ENCODE peak calls at places on chromosomes 2 and 18, in four cellular contexts. C is IMR-90, H is GM12878, R is K562. U is an unnamed sample.

GRCh38 chr2:239431536-239431935 is 30.7 kb upstream of the HDAC4 start:
- DNase-seq in C (no peak), H (no peak), R (no peak), U (no peak)

GRCh38 chr2:130355578-130356431 is at the start of gene PTPN18:
- DNase-seq in H (no peak), R (peak; percentile 93), C (peak; percentile 85), U (peak; percentile 68)

GRCh38 chr18:34115409-34116081 is 109.2 kb downstream of the NOL4 start:
- DNase-seq in C (no peak), H (no peak), R (no peak), U (no peak)

GRCh38 chr18:45167109-45167551 is 448.1 kb upstream of the SLC14A2 start:
- DNase-seq in C (peak; percentile 44), R (no peak), H (no peak), U (no peak)

GRCh38 chr2:20829861-20830260 is 7.0 kb upstream of the LDAH start:
- DNase-seq in H (no peak), C (no peak), R (no peak), U (no peak)

GRCh38 chr18:11994346-11994707 is 13.0 kb downstream of the IMPA2 start:
- DNase-seq in H (no peak), C (peak; percentile 68), R (no peak), U (peak; percentile 62)

GRCh38 chr2:241561811-241562210 is 3.3 kb downstream of the BOK start:
- DNase-seq in C (peak; percentile 80), R (peak; percentile 32), H (no peak), U (no peak)

GRCh38 chr2:202084265-202084664 is 11.2 kb downstream of the KIAA2012 start:
- DNase-seq in H (no peak), C (peak; percentile 15), R (no peak), U (no peak)

GRCh38 chr2:197777823-197778407 is 7.2 kb downstream of the BOLL start:
- DNase-seq in C (peak; percentile 51), R (peak; percentile 42), H (peak; percentile 12), U (peak; percentile 4)

GRCh38 chr2:11583203-11583752 is 49.4 kb downstream of the GREB1 start:
- DNase-seq in C (peak; percentile 26), H (no peak), R (no peak), U (peak; percentile 51)

GRCh38 chr2:61967262-61967661 is 61.8 kb downstream of the COMMD1 start:
- DNase-seq in R (no peak), H (no peak), C (peak; percentile 47), U (no peak)

GRCh38 chr2:31258351-31258750 is 24.4 kb downstream of the EHD3 start:
- DNase-seq in R (no peak), H (peak; percentile 25), C (no peak), U (no peak)

GRCh38 chr2:79627237-79627636 is 114.4 kb downstream of the CTNNA2 start:
- DNase-seq in R (no peak), C (no peak), H (no peak), U (no peak)

GRCh38 chr2:226440119-226440917 is 359.3 kb downstream of the IRS1 start:
- DNase-seq in C (peak; percentile 66), H (no peak), R (no peak), U (no peak)

GRCh38 chr2:31378389-31378788 is 36.2 kb downstream of the XDH start:
- DNase-seq in C (no peak), H (no peak), R (no peak), U (no peak)

GRCh38 chr2:58448065-58448507 is 207.0 kb upstream of the FANCL start:
- DNase-seq in R (peak; percentile 74), H (peak; percentile 46), C (peak; percentile 62), U (peak; percentile 53)

GRCh38 chr18:79736230-79736629 is 56.6 kb downstream of the CTDP1 start:
- DNase-seq in R (no peak), C (no peak), H (no peak), U (no peak)

GRCh38 chr2:100285691-100286090 is 36.6 kb downstream of the LONRF2 start:
- DNase-seq in R (no peak), H (no peak), C (peak; percentile 83), U (peak; percentile 36)

GRCh38 chr2:98347298-98348065 is 1.2 kb downstream of the CNGA3 start:
- DNase-seq in C (no peak), R (no peak), H (no peak), U (no peak)

GRCh38 chr2:154692927-154693326 is 5.6 kb upstream of the KCNJ3 start:
- DNase-seq in H (no peak), C (no peak), R (no peak), U (no peak)

GRCh38 chr2:113324684-113325160 is 46.0 kb upstream of the PAX8 start:
- DNase-seq in H (no peak), C (peak; percentile 48), R (peak; percentile 64), U (peak; percentile 80)

GRCh38 chr18:7572837-7573236 is 5.7 kb downstream of the PTPRM start:
- DNase-seq in C (peak; percentile 34), H (peak; percentile 23), R (no peak), U (no peak)

DNA sequence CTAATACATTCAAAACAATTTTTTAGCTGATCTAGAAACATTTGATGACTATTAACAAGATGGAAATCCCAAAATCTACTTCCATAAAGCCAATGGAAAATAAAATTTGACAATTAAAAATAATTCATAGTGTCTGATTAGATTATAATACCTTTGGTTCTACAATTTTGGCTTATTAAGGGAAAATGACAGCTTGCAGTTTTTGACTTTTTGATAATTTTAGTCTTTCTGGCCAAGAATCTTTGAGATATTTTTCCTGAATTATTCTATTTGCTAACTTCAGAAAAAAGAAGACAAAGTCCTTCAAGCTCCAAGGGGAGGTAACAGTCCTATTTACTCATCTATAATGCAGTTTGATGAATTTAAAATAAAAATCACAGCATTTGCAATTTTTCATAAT is 39.6 kb downstream of the MSH6 start:
- DNase-seq in H (no peak), R (no peak), C (no peak), U (no peak)
- TF ChIP-seq RAD21 in H (no peak), R (no peak), C (no peak), U (no peak)

GRCh38 chr18:10787293-10787901 is 261.6 kb downstream of the NAPG start:
- DNase-seq in R (peak; percentile 88), C (peak; percentile 80), H (peak; percentile 77), U (peak; percentile 69)
- TF ChIP-seq ELK1 in R (no peak), C (no peak), H (no peak), U (no peak)

GRCh38 chr2:75579186-75579585 is 18.4 kb upstream of the EVA1A start:
- DNase-seq in H (no peak), R (no peak), C (no peak), U (no peak)
- TF ChIP-seq RAD21 in H (no peak), R (no peak), C (no peak), U (no peak)

GRCh38 chr2:85529809-85530208 is 9.2 kb upstream of the MAT2A start:
- DNase-seq in H (no peak), R (no peak), C (no peak), U (no peak)
- TF ChIP-seq ELK1 in H (no peak), R (no peak), C (no peak), U (no peak)

DNA sequence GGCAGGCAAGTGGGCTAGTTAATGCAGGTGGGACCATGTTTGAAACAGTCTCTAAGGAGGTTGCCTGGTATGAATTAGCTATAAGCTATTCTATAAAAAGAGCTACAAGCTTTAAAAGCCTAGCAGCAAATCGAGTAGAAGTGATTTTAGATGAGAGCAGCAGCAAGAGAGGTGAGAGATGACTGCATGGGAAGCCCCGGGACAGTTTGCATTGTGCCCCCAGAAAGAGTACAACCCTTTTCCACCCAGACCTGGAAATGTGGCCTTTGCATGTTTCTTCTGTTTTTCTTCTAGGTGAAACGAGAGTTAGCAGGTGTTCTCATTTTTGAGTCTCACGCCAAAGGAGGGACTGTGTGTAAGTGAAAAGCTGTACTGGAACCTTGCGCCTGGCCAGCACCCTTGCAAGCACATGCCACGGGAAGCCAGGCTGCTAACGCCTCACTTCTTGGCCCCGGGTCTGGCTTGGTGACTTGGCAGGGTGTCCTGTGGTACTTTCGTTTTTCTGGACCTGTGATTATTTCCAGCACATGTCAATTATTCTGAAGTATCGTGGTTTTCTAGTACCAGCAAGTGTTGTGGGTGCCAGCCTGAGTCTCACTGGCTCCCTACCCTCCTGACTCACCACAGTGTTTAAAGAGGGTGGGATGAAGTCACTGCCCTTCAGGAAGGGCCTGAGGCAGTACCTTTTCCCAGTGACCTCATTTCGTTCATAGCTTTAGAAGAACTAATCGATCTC is 90.3 kb upstream of the MAP3K20 start:
- DNase-seq in C (peak; percentile 63), H (no peak), R (no peak), U (peak; percentile 78)
- TF ChIP-seq RAD21 in C (no peak), H (no peak), R (no peak), U (no peak)

GRCh38 chr2:46383784-46384456 is 86.7 kb downstream of the EPAS1 start:
- DNase-seq in H (no peak), R (no peak), C (no peak), U (no peak)

GRCh38 chr2:46385786-46386577 is 88.8 kb downstream of the EPAS1 start:
- DNase-seq in H (no peak), C (peak; percentile 40), R (no peak), U (no peak)

GRCh38 chr2:46383113-46383395 is 85.8 kb downstream of the EPAS1 start:
- DNase-seq in R (no peak), H (no peak), C (no peak), U (no peak)

GRCh38 chr2:46382331-46383112 is 85.3 kb downstream of the EPAS1 start:
- DNase-seq in R (no peak), H (no peak), C (no peak), U (no peak)

GRCh38 chr2:46384457-46384815 is 87.2 kb downstream of the EPAS1 start:
- DNase-seq in C (no peak), R (no peak), H (no peak), U (no peak)
- TF ChIP-seq ELK1 in C (no peak), R (no peak), H (no peak), U (no peak)

U was measured in A549.